ENCODE peak calls at places on chromosome X, in four cellular contexts. O is activated CD8-positive, alpha-beta T cell treated with anti-CD3 and anti-CD28 coated beads for 36 hours; P is cardiac fibroblast; W is uterus. J is an unnamed sample.

GRCh38 chrX:1412551-1413161 is 20.7 kb upstream of the SLC25A6 start:
- DNase-seq in O (no peak), P (no peak), W (no peak), J (no peak)

GRCh38 chrX:80266979-80267378 is 153.3 kb upstream of the TENT5D start:
- DNase-seq in O (no peak), P (no peak), W (no peak), J (no peak)

GRCh38 chrX:86421771-86422170 is 273.5 kb downstream of the DACH2 start:
- DNase-seq in O (no peak), P (no peak), W (no peak), J (no peak)

GRCh38 chrX:137562096-137562495 is 3.8 kb upstream of the ZIC3 start:
- DNase-seq in O (no peak), P (no peak), W (no peak), J (no peak)

GRCh38 chrX:46912098-46912672 is at the start of gene JADE3:
- DNase-seq in O (peak), P (peak), W (peak), J (no peak)

GRCh38 chrX:40147399-40148188 is 49.8 kb upstream of the BCOR start:
- DNase-seq in O (no peak), P (no peak), W (no peak), J (no peak)

GRCh38 chrX:38987135-38987780 is 186.0 kb downstream of the MID1IP1 start:
- DNase-seq in O (no peak), P (no peak), W (no peak), J (no peak)

GRCh38 chrX:17361620-17362019 is 13.4 kb upstream of the NHS start:
- DNase-seq in O (no peak), P (no peak), W (no peak), J (no peak)

GRCh38 chrX:152927858-152928760 is 30.2 kb downstream of the ZNF185 start:
- DNase-seq in O (no peak), P (no peak), W (no peak), J (no peak)

DNA sequence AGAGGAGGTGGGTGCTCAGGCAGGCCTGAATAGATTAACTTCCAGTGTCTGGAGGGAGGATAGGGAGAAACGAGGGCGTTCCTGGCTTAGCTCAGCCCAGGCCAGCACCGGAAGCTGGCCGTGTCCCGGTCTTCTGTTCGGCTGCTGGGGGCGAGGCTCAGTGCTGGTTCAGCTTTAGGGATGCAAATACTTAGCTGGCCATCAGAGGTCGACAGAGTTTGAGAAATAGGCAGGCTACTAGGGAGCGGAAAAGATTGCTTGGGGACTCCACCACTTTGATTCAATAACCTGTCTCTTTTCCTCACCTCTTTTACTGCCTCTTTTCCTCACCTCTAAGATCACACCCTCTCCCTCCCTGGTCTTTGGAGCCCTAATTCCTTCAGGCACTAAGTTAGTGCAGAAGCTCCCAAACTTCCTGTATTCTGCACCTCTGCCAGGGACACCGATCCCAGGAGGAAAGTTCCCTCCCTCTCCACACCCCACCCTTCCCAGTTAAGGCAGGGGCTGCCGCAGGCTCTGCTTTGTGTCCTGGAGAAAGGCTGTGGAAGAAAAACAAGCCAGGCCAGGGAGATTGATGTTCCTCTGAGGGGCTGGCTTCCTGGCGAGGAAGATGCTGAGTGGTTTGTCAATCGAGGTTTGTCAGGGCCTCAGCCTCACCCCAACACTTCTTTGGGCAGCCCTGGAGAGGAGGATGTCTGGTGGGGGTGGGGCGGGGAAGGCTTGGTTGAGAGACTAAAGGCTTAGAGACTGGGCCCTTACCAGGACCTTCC is 6.0 kb upstream of the EFNB1 start:
- DNase-seq in O (peak), P (peak), W (peak), J (no peak)
- TF ChIP-seq CTCF in O (peak), P (peak), W (peak), J (no peak)

DNA sequence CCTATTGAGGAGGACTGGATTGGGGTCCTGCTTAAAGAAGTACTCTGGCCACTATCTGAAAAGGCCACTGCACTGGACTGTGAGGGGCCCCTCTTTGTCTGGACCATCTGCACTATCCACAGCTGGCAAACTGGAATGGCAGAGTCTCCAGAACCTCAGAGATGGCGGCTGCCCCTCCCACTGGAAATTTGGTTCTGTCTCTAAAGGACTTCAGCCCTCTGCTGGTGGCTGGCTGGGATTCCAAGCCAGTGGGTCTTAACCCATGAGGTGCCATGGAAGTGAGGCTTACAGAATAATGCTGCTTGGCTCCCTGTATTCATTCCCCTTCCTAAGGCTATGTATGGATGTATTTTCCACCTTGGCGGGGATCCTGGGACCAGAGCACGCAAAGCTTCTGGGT is 41.6 kb upstream of the CYLC1 start:
- DNase-seq in O (no peak), P (no peak), W (no peak), J (no peak)
- TF ChIP-seq CTCF in O (no peak), P (no peak), W (no peak), J (no peak)

DNA sequence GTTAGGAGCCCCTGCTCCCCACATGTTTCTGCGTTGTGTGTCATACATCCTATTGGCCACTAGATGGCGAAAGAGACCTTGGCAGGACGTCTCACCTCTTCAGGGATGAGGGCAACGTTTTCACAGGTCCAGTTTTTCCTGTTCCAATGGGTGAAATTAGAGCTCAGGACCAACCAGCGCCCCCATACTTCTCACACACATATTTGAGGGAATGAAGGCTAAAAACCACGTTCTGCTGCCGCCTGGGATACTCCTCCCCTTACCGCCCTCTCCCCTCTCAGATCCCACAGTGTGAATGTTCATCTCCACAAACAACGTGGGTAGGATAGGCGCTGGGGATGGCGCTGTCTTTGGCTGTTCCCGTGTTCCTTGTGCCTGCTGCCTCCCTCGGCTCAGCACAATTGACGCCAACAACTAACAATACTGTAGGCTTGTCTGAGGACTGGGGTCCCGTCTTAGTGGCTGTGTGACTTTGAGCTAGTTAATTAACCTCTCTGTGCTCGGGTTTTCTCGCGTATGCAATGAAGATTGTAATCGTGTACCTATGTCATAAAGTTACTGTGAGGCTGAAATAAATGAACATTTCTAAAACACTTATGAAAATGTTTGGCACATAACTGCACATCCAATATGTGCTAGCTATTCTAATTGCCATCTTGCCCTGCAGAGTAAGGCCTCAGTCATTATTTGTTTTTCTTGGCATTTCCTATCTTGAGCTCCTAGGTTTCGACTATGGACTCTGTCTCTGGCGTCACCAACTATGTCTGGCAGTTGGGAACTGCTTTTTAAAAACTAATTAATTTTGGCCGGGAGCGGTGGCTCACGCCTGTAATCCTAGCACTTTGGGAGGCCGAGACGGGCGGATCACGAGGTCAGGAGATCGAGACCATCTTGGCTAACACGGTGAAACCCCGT is 181.3 kb upstream of the STK26 start:
- DNase-seq in O (peak), P (peak), W (no peak), J (no peak)
- TF ChIP-seq CTCF in O (peak), P (peak), W (peak), J (peak)

DNA sequence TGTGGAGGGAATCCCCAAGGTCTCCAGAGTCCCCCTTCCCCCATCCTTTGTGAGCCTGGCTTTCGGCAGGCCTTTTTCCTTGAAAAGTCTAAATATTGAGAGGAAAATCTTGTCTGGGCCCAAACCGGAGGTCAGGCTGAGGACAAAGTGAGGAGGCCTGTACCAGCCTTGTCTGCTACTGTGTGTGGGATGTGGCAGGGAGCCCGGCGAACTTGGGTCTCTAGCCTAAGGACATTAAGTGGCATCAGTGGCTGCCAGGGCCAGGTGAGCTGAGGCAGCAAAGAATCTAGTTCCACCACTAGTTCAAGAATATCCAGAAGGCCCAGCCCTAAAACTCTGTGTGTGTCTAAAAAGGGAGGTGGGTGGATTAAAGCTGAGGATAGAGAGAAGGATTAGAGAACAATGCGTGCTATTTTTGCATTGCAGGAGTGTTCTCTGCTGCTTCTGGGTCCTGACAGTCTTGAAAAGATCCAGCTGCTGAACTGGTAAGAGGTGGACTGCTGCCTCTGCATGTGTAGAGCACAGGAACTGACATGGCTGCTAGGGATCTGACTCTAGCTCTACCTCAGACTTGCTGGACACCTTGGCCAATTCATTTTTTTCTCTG is 1.2 kb upstream of the AMER1 start:
- DNase-seq in O (peak), P (peak), W (peak), J (no peak)
- TF ChIP-seq CTCF in O (no peak), P (no peak), W (no peak), J (no peak)

GRCh38 chrX:150688911-150689451 is 4.2 kb upstream of the MTMR1 start:
- DNase-seq in O (no peak), P (peak), W (no peak), J (no peak)

GRCh38 chrX:150683112-150683511 is 10.1 kb upstream of the MTMR1 start:
- DNase-seq in O (no peak), P (no peak), W (no peak), J (no peak)

GRCh38 chrX:150680974-150681373 is 12.2 kb upstream of the MTMR1 start:
- DNase-seq in O (peak), P (peak), W (no peak), J (no peak)

GRCh38 chrX:150683536-150684146 is 9.6 kb upstream of the MTMR1 start:
- DNase-seq in O (peak), P (peak), W (no peak), J (no peak)
- TF ChIP-seq CTCF in O (peak), P (peak), W (peak), J (peak)

DNA sequence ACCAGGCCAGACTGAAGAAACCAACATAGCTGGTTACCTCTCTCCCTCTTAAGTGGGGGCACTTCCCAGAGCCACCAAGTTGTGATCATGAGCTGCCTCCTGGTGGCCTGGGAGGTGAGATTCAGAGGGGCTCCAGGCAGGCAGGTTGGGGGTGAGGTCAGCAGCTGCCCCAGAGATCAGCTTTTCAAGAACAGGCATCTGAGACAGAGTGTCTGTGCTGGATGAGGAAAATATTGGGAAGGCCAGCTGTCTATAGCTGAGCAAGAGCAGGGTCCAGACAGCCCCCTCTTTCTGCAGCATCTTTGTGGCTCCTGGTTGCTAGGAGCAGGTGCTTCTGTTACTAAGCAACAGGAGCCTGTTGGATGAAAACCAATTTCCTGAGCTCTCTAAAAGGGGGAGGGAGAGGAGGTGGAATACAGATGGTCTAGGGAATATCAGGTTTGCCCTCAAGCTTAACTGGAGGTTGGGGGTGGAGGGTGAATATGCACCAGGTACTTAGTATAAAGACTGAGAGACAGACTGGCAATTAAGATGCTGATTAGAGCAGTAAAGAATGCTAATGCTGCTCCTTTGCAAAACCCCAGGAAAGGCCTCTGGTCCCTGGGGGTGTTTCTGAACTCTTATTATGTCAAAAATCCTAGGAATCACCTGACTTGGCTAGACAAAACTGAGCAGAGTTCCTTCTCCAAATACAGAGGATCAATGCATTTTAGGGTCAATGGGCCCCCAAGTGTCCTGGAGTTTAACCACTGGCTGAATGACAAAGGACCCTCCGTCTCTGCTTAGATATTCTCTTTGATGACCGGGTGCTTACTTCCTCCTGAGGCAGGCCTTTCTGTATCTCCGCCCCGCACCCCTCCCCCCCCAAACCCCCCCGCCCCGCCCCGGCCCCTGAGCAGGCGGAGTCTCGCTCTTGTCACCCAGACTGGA is 21.4 kb downstream of the ZCCHC13 start:
- DNase-seq in O (peak), P (no peak), W (no peak), J (no peak)
- TF ChIP-seq CTCF in O (no peak), P (no peak), W (no peak), J (no peak)

GRCh38 chrX:33082371-33082770 is 129.0 kb downstream of the DMD start:
- DNase-seq in O (no peak), P (no peak), W (no peak), J (no peak)

GRCh38 chrX:33087411-33087810 is 123.9 kb downstream of the DMD start:
- DNase-seq in O (no peak), P (no peak), W (no peak), J (no peak)

GRCh38 chrX:33086886-33087285 is 124.5 kb downstream of the DMD start:
- DNase-seq in O (no peak), P (no peak), W (no peak), J (no peak)
- TF ChIP-seq CTCF in O (no peak), P (no peak), W (no peak), J (no peak)

DNA sequence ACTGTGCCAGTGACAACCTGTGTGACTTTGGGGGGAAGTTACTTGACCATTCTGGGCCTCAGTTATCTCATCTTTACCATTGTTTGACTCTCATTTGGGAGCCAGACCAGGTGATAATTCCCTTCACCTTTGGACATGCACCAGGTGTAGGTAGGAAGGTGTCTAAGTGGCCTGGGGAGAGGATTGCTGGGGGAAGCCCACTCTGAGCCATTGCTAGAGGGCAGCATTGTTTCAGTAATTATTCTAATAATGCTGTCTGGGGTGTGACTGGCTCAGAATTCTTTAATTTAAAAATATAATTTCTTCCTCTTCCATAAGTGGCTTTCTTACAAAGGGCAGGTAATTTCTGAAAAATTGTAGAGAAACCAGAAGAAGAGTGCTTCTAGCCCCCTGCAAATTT is 104.3 kb downstream of the RTL9 start:
- DNase-seq in O (no peak), P (no peak), W (no peak), J (no peak)
- TF ChIP-seq CTCF in O (no peak), P (no peak), W (no peak), J (no peak)

J was measured in CD14-positive monocyte.